ENCODE peak calls at places on chromosome 2, in five cellular contexts. Q, F, H, O and J are unnamed samples. For H3K4me1, the result is how much of the 10 kb centered on the place peaks cover.

GRCh38 chr2:11013196-11013595 is 101.5 kb downstream of the KCNF1 start:
- DNase-seq in Q (no peak), F (no peak), H (no peak), O (no peak), J (no peak)

GRCh38 chr2:38099096-38099997 is 23.4 kb upstream of the CYP1B1 start:
- DNase-seq in Q (no peak), F (no peak), H (peak), O (no peak), J (no peak)

GRCh38 chr2:198296665-198297308 is 492.4 kb downstream of the PLCL1 start:
- DNase-seq in Q (peak), F (no peak), H (peak), O (peak), J (no peak)

GRCh38 chr2:67846341-67847070 is 216.3 kb downstream of the C1D start:
- DNase-seq in Q (peak), F (peak), H (peak), O (peak), J (no peak)

GRCh38 chr2:178008636-178009289 is 63.8 kb downstream of the PDE11A start:
- DNase-seq in Q (peak), F (no peak), H (peak), O (peak), J (no peak)

GRCh38 chr2:1599301-1600085 is 144.8 kb downstream of the PXDN start:
- DNase-seq in Q (no peak), F (no peak), H (no peak), O (no peak), J (no peak)

GRCh38 chr2:46519265-46519664 is 39.9 kb downstream of the TMEM247 start:
- DNase-seq in Q (no peak), F (no peak), H (no peak), O (no peak), J (no peak)

GRCh38 chr2:138948070-138948539 is 167.9 kb upstream of the NXPH2 start:
- DNase-seq in Q (no peak), F (no peak), H (no peak), O (no peak), J (no peak)

GRCh38 chr2:177602611-177603164 is 210.1 kb downstream of the AGPS start:
- DNase-seq in Q (no peak), F (no peak), H (no peak), O (no peak), J (no peak)

GRCh38 chr2:207251022-207251421 is 85.3 kb upstream of the KLF7 start:
- DNase-seq in Q (no peak), F (no peak), H (no peak), O (no peak), J (no peak)
- H3K4me1 ChIP-seq in Q (under half), F (under half), H (under half), O (under half), J (under half)

GRCh38 chr2:160062283-160063005 is at the start of gene PLA2R1:
- DNase-seq in Q (peak), F (peak), H (peak), O (peak), J (peak)
- TF ChIP-seq POLR2AphosphoS5 in Q (no peak), F (no peak), H (peak), O (peak), J (peak)

GRCh38 chr2:191171291-191171690 is 20.5 kb upstream of the STAT4 start:
- DNase-seq in Q (no peak), F (no peak), H (no peak), O (no peak), J (no peak)
- H3K4me3 ChIP-seq in Q (no peak), F (no peak), H (no peak), O (no peak), J (no peak)

DNA sequence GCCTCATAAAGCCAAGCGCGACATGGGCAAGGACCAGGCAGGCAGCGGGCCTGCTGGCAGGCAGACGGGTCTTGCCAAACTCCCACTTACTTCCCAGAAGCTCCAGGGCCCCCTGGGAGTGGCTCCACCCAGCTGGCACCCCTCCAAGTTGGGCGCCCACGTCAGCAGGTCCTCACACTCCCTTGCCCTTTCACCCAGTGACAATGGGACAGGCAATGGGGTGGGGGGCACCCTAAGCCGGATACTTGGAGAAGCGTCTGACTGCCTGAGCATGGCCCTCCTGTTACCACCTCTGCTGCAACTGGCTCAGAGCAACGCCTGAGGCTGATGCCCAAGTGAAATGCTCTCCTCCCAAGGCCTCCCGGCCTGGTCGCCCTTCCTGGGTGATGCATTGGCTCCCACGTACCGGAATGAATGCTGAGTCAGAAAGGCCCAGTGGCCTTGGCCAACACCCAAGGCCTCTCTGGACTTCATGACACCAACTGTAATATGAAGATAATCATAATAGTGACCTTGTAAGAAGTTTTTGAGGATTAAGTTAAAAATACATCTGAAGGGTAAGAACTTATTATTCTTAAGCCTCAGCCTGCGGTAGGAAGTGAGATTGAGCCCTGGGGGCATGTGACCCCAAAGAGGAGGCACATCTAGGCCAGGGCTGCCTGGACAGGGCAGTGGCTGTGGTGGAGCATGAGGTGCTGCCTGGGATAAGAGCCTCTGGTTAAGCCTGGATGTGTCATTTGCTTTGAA is 31.7 kb downstream of the KCNK3 start:
- DNase-seq in Q (peak), F (no peak), H (no peak), O (peak), J (no peak)
- H3K4me1 ChIP-seq in Q (half or more), F (under half), H (under half), O (under half), J (under half)

GRCh38 chr2:27378809-27379290 is 1.7 kb downstream of the ZNF513 start:
- DNase-seq in Q (no peak), F (no peak), H (no peak), O (no peak), J (peak)

GRCh38 chr2:27378096-27378808 is 2.3 kb downstream of the ZNF513 start:
- DNase-seq in Q (no peak), F (no peak), H (peak), O (no peak), J (peak)

GRCh38 chr2:27376866-27377617 is 3.5 kb downstream of the ZNF513 start:
- DNase-seq in Q (no peak), F (no peak), H (no peak), O (no peak), J (no peak)

GRCh38 chr2:27376151-27376865 is 4.2 kb downstream of the ZNF513 start:
- DNase-seq in Q (no peak), F (no peak), H (no peak), O (no peak), J (no peak)

DNA sequence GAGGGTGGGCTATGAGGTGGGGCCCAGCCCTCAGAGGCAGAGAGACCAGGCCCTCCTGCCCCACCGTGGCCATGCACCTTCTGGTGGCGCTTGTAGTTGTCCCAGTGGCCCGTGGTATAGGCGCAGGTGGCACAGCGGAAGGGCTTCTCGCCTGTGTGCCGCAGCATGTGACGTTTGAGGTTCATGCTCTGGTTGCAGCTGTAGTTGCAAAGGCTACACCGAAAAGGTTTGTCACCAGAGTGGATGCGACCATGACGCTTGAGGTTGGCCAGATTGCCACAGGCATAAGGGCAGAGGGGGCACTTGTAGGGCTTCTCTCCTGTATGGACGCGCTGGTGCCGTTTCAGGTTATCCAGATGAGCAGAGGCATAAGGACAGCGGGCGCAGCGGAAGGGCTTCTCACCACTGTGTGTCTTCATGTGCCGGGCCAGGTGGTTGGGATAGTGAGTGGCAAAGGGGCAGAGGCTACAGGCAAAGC is 2.9 kb downstream of the ZNF513 start:
- DNase-seq in Q (no peak), F (no peak), H (no peak), O (no peak), J (no peak)
- TF ChIP-seq POLR2AphosphoS5 in Q (no peak), F (no peak), H (no peak), O (no peak), J (peak)

GRCh38 chr2:134253804-134254203 is at the start of gene MGAT5:
- DNase-seq in Q (peak), F (no peak), H (no peak), O (peak), J (no peak)
- H3K4me3 ChIP-seq in Q (no peak), F (no peak), H (no peak), O (no peak), J (no peak)